ENCODE peak calls at places on chromosomes 2 and 18, in six cellular contexts. V is IMR-90, Z is neuronal stem cell, X is H1, O is trophoblast cell, K is mesenchymal stem cell. F is an unnamed sample. For H3K4me1, the result is how much of the 10 kb centered on the place peaks cover.

GRCh38 chr2:136168605-136169210 is 50.8 kb upstream of the CXCR4 start:
- DNase-seq in O (peak), K (no peak), Z (peak), V (no peak), X (peak), F (peak)

GRCh38 chr2:180696005-180696404 is 284.4 kb upstream of the UBE2E3 start:
- DNase-seq in K (no peak), V (no peak), Z (no peak), O (no peak), X (no peak), F (no peak)

GRCh38 chr2:156215656-156216055 is 116.9 kb downstream of the NR4A2 start:
- DNase-seq in O (no peak), V (no peak), X (no peak), K (no peak), Z (no peak), F (no peak)

GRCh38 chr2:230685165-230685560 is 27.5 kb upstream of the CAB39 start:
- DNase-seq in X (no peak), K (peak), V (no peak), Z (no peak), O (no peak), F (no peak)

GRCh38 chr2:193796847-193797246 is 1602.1 kb upstream of the TMEFF2 start:
- DNase-seq in X (no peak), V (no peak), K (no peak), O (no peak), Z (no peak), F (no peak)

GRCh38 chr2:144523606-144524131 is 3.8 kb upstream of the ZEB2 start:
- DNase-seq in Z (no peak), O (no peak), K (peak), V (no peak), X (peak), F (peak)

GRCh38 chr18:49669403-49669802 is 107.5 kb downstream of the LIPG start:
- DNase-seq in O (no peak), K (no peak), V (no peak), Z (no peak), X (no peak), F (no peak)

GRCh38 chr2:104932243-104932642 is 78.3 kb downstream of the POU3F3 start:
- DNase-seq in V (no peak), X (no peak), O (no peak), K (no peak), Z (no peak), F (no peak)

GRCh38 chr2:8144785-8145184 is 537.1 kb upstream of the ID2 start:
- DNase-seq in K (peak), O (no peak), V (peak), X (no peak), Z (no peak), F (no peak)

GRCh38 chr2:189466046-189466445 is 24.8 kb downstream of the WDR75 start:
- DNase-seq in X (no peak), V (no peak), K (no peak), O (no peak), Z (no peak), F (no peak)

GRCh38 chr2:158723311-158723838 is 71.7 kb upstream of the DAPL1 start:
- DNase-seq in X (no peak), O (no peak), V (no peak), K (no peak), Z (no peak), F (no peak)

GRCh38 chr2:158724803-158725271 is 70.3 kb upstream of the DAPL1 start:
- DNase-seq in V (no peak), O (no peak), X (no peak), Z (no peak), K (peak), F (no peak)

GRCh38 chr2:158725496-158725895 is 69.6 kb upstream of the DAPL1 start:
- DNase-seq in K (no peak), X (no peak), O (no peak), V (no peak), Z (no peak), F (no peak)

GRCh38 chr2:158723921-158724802 is 71.0 kb upstream of the DAPL1 start:
- DNase-seq in O (no peak), Z (no peak), V (no peak), K (peak), X (peak), F (peak)

DNA sequence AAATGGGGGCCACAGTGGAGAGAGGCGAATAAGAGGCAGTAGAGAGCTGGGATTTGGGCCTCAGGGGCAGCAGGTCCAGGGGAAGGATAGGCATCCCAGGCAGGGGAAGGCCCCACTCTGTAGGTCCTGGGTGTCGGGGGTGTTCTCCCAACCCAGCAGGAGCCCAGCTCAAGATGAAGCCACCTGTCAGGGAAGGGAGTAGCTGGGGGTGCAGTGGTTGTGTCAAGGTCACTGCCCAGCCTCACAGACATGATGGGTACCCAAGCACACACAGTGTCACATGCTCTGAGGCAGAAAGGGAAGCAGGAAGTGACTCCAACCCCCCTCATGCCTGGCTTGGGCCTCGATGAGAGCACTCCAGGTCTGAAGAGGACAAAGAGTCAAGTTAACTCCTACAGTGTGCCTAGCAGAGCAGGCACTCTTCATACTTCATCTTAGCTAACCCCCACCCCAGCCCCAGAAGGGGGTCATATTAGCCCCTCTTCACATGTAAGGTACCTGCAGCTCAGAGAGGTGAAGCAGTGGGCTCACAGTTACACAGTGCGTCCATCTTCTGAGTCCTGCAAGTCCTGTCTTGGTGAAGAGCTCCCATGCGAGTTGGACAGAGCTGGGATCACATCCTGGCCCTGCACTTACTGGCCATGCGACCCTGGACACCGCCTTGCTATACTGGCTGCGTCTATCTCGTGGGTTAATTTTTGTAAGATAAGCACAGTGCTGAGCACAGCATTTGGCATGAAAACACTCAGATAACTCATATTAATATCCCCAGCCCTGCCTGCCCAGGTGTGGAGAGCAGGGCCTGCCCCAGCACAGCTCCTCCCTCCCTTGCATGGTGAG is 72.6 kb upstream of the DAPL1 start:
- DNase-seq in V (no peak), X (no peak), O (no peak), K (no peak), Z (no peak), F (no peak)
- H3K4me3 ChIP-seq in V (no peak), X (no peak), O (no peak), K (no peak), Z (no peak), F (no peak)

GRCh38 chr18:42534313-42534712 is 579.3 kb downstream of the PIK3C3 start:
- DNase-seq in O (no peak), V (no peak), Z (no peak), X (no peak), K (no peak), F (no peak)

GRCh38 chr18:42532119-42532518 is 577.1 kb downstream of the PIK3C3 start:
- DNase-seq in Z (no peak), V (no peak), X (no peak), K (no peak), O (no peak), F (no peak)

GRCh38 chr18:42533010-42533409 is 578.0 kb downstream of the PIK3C3 start:
- DNase-seq in X (no peak), K (no peak), Z (no peak), V (no peak), O (no peak), F (no peak)

DNA sequence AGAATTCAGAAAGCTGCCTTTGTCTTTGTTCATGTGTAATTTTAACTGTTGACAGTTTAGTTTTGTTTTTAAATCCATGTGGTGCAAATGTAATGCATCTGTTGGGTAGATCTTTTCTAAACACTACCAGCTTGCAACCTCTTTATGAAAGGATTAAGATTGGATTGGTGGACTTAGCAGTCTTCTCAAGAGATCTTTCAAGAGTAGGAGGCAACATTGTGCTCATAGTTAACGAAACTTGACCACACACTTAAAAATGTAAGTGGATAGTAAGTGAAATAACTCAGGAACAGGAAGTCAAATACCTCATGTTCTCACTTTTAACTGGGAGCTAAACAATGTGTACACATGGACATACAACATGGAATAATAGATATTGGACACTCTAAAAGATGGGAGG is 579.0 kb downstream of the RIT2 start:
- DNase-seq in K (peak), X (no peak), O (no peak), V (no peak), Z (no peak), F (no peak)
- H2BK5ac ChIP-seq in K (no peak), X (no peak), O (no peak), V (no peak), Z (no peak), F (no peak)

GRCh38 chr2:237894396-237894979 is 35.1 kb downstream of the RAMP1 start:
- DNase-seq in X (no peak), V (no peak), Z (no peak), O (no peak), K (no peak), F (no peak)

GRCh38 chr2:237895544-237896506 is 36.4 kb downstream of the RAMP1 start:
- DNase-seq in V (no peak), K (no peak), Z (no peak), O (peak), X (no peak), F (no peak)

GRCh38 chr2:237892478-237892877 is 33.1 kb downstream of the RAMP1 start:
- DNase-seq in O (no peak), Z (no peak), X (no peak), V (no peak), K (no peak), F (no peak)

GRCh38 chr2:237894986-237895543 is 35.6 kb downstream of the RAMP1 start:
- DNase-seq in K (no peak), V (no peak), Z (no peak), X (no peak), O (no peak), F (no peak)

DNA sequence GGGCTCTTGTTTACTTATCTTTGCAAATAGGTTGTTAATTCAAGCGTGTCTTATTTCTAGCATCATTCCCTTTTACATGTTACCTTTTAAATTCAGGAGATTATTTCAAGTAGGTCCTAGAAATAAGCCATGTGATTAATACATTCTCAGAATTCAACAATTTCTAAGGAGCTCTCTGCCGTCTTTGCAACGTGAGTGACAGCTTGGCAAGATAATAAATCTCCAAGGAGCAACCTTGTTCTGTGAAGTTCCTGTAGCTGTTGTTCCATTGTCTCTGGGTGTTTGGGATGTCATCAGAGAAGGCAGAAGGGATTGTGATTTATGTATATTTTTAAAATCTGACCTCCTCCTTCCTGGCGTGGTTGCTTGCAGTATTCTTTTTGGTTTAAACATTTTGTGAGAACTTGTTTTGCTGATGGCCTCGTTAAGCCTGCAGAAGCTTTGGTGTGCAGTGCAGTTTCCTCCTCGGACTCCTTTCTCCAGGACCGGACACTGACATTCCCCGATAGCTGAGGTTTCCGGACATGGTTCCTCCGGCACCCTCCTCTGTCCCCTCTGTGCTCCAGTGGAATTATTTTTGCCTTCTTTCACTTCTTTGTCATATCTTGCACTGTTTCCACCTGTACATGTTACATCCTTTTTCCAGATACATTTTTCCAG is 33.6 kb downstream of the RAMP1 start:
- DNase-seq in Z (no peak), K (no peak), O (no peak), X (no peak), V (no peak), F (no peak)
- H3K4me1 ChIP-seq in Z (under half), K (under half), O (under half), X (under half), V (under half), F (under half)

GRCh38 chr18:11830585-11830984 is 20.6 kb upstream of the CHMP1B start:
- DNase-seq in K (no peak), X (no peak), V (no peak), O (no peak), Z (no peak), F (no peak)
- H3K4me3 ChIP-seq in K (no peak), X (no peak), V (no peak), O (no peak), Z (no peak), F (no peak)

GRCh38 chr2:42556351-42556890 is 12.0 kb upstream of the MTA3 start:
- DNase-seq in O (peak), V (no peak), Z (no peak), K (peak), X (no peak), F (no peak)
- H2BK5ac ChIP-seq in O (no peak), V (no peak), Z (no peak), K (no peak), X (peak), F (no peak)

DNA sequence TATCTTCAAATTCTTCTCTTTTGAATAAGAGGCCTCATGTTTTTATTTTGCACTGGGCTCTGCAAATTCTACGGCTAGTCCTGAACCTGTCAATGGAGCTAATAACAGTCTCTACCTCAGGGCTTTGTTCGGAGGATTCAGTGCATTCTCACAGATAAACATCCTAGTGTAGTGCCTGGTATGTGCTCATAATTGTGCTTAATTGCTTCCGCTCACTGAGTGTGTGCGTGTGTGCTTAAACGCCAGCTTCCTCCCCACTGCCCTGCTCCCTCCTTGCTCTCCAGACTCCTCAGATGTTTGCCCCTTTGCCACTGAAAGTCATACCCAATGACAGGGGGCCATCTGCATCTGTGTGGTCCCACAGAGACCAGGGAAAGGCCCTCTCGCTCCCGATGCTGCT is 6.7 kb downstream of the GYPC start:
- DNase-seq in V (no peak), O (no peak), X (no peak), K (peak), Z (no peak), F (no peak)
- H3K4me1 ChIP-seq in V (under half), O (under half), X (under half), K (under half), Z (under half), F (under half)

GRCh38 chr2:13542061-13542460 is 825.3 kb downstream of the TRIB2 start:
- DNase-seq in Z (no peak), O (no peak), K (no peak), X (no peak), V (no peak), F (no peak)
- H3K4me3 ChIP-seq in Z (no peak), O (no peak), K (no peak), X (no peak), V (no peak), F (no peak)

DNA sequence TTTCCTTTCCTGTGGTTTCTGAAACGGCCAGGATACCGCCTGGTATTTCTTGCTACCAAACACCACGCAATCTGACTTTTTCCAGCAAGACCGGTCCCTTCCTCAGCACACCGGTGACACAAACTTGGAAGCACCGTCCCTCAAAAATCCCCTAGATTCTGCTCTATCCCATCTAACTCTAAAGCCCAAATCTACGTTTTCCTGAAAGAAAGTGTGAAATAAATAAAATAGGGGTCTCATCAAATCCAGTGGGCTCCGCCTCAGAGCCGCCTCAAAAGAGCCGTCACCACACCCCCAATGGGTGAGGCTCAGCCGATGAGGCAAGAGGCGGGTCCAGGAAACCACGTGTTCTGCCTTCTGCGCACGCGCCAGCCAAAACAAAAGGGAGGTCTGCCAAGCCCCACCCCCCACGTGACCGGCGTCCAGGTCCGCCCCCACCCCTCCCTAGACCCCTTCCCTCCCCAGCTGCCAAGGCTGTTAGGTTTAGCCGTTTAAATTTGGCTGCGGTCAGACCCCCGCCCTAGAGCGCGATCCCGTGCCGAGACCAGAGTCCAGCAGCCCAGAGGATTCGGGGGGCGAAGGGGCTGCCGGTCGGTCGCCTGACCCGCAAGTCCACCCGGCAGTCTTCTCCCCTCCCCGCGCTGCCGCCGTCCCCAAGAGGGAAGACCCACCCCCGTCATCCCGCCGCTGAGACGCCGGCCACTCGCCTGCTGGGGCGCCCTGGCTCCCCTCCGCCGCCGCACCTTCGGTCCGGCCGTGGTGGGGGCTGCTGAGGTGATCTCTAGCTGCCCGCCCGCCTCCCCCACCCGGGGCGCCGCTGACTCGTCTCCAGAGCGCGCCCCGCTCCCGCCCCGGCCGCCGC is 536 bp downstream of the KANSL1L start:
- DNase-seq in V (peak), Z (peak), O (peak), K (peak), X (peak), F (peak)
- H2BK5ac ChIP-seq in V (peak), Z (peak), O (peak), K (peak), X (peak), F (no peak)

GRCh38 chr2:84817239-84817655 is 63.6 kb downstream of the TRABD2A start:
- DNase-seq in K (no peak), O (no peak), V (no peak), Z (no peak), X (no peak), F (no peak)
- H3K4me1 ChIP-seq in K (under half), O (under half), V (under half), Z (under half), X (under half), F (under half)

F was measured in mesendoderm.